ENCODE peak calls at places on chromosomes 4 and X, in four cellular contexts. M, L, U and K are unnamed samples. For H3K4me1, the result is how much of the 10 kb centered on the place peaks cover.

GRCh38 chr4:18033111-18034085 is 11.8 kb upstream of the LCORL start:
- DNase-seq in U (no peak), M (no peak), L (no peak), K (no peak)

GRCh38 chr4:55574252-55574651 is 17.8 kb downstream of the PDCL2 start:
- DNase-seq in M (no peak), L (no peak), U (no peak), K (no peak)

GRCh38 chr4:100935090-100935489 is 412.2 kb downstream of the PPP3CA start:
- DNase-seq in M (no peak), L (no peak), U (no peak), K (no peak)

GRCh38 chrX:35380808-35381700 is 417.1 kb upstream of the MAGEB16 start:
- DNase-seq in L (peak), U (no peak), M (peak), K (peak)

GRCh38 chrX:150765782-150766350 is 72.7 kb downstream of the MTMR1 start:
- DNase-seq in L (no peak), M (no peak), U (no peak), K (no peak)

GRCh38 chrX:2697306-2697705 is 6.2 kb downstream of the CD99 start:
- DNase-seq in L (no peak), U (no peak), M (no peak), K (no peak)

GRCh38 chrX:68490644-68491043 is 8.2 kb upstream of the YIPF6 start:
- DNase-seq in U (no peak), L (no peak), M (peak), K (no peak)

GRCh38 chrX:46913710-46914109 is 1.5 kb downstream of the JADE3 start:
- DNase-seq in M (peak), U (no peak), L (no peak), K (no peak)

GRCh38 chr4:95129708-95130343 is 372.1 kb downstream of the BMPR1B start:
- DNase-seq in U (no peak), L (no peak), M (no peak), K (no peak)

GRCh38 chrX:102651968-102652744 is 873 bp downstream of the GPRASP1 start:
- DNase-seq in U (peak), L (no peak), M (no peak), K (peak)

GRCh38 chr4:80008971-80009370 is 64.1 kb downstream of the ANTXR2 start:
- DNase-seq in M (no peak), L (no peak), U (no peak), K (no peak)

GRCh38 chr4:106369456-106370060 is 980 bp upstream of the GIMD1 start:
- DNase-seq in U (no peak), L (peak), M (peak), K (peak)

GRCh38 chr4:117481742-117482141 is 396.4 kb upstream of the TRAM1L1 start:
- DNase-seq in U (no peak), M (no peak), L (no peak), K (no peak)

GRCh38 chr4:147651563-147651962 is 32.4 kb downstream of the PRMT9 start:
- DNase-seq in L (no peak), U (no peak), M (no peak), K (no peak)

GRCh38 chrX:38138900-38139299 is 81.8 kb downstream of the SRPX start:
- DNase-seq in U (no peak), M (no peak), L (no peak), K (no peak)

GRCh38 chr4:113776679-113777078 is 15.1 kb upstream of the CAMK2D start:
- DNase-seq in U (peak), L (no peak), M (no peak), K (no peak)

GRCh38 chr4:150578745-150579470 is 3.0 kb upstream of the MAB21L2 start:
- DNase-seq in M (no peak), L (no peak), U (no peak), K (no peak)

GRCh38 chrX:2501246-2502102 is 698 bp upstream of the DHRSX start:
- DNase-seq in L (no peak), U (peak), M (no peak), K (no peak)

GRCh38 chrX:109797311-109797975 is 64.4 kb upstream of the ACSL4 start:
- DNase-seq in U (no peak), M (peak), L (no peak), K (no peak)

GRCh38 chrX:84216406-84216805 is 28.4 kb upstream of the RPS6KA6 start:
- DNase-seq in U (no peak), L (no peak), M (no peak), K (no peak)

GRCh38 chr4:43835869-43836268 is 612.7 kb downstream of the KCTD8 start:
- DNase-seq in U (no peak), M (no peak), L (no peak), K (no peak)

GRCh38 chr4:99485212-99485611 is 25.6 kb upstream of the C4orf17 start:
- DNase-seq in M (no peak), L (no peak), U (no peak), K (no peak)

DNA sequence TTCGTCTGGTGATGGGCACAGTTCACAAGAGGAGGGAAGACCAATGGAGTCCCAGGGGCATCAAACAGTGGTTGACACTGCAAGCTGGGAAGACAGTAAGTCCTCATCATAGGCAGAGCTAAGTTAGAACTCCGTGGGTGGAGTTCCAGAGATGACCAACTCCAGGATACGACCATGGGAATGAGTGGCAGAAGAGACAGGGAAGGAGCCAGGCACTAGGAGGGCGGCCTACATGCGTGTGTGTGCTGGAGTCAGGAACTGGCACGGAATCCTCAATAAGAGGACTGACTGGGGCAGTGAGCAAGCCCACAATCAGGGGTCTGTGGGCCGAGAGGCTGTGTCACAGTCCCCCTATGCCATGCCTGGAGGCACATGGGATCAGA is 30.4 kb upstream of the IRAK1 start:
- DNase-seq in L (no peak), U (no peak), M (no peak), K (no peak)
- H3K4me1 ChIP-seq in L (under half), U (under half), M (under half), K (under half)

GRCh38 chr4:109148577-109149075 is 153.8 kb downstream of the COL25A1 start:
- DNase-seq in M (no peak), L (no peak), U (no peak), K (no peak)
- TF ChIP-seq SUZ12 in M (no peak), L (no peak), U (no peak), K (no peak)

DNA sequence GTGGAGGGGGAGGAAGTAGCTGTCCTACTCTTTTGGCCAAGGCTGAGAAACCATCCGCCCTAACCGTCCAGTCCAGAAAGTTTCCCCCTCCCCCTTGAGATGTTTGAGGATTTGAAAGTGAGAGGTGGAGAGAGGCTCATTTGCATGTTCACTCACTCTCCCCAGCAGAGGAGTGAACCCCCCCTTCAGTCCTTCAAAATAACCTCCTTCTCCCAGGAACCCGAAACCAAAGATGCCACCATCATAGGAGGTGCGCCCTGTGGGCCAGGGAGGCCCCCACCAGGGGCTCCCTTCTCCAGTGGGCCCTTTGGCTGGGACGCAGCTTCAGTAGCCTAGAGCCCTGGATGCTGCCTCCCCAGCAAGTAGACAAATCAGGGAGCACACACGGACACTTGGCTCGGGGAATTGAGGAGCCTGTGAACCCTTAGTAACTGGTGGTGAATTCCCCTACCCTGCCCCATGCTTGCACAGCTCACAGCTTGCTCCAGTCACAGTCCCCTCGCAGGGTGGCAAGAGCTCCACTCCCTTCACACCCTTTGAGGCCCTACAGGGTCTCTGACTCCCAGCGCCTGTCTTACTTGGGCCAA is 25.6 kb downstream of the ELF4 start:
- DNase-seq in L (peak), M (no peak), U (no peak), K (no peak)
- H3K4me1 ChIP-seq in L (under half), M (under half), U (under half), K (under half)

DNA sequence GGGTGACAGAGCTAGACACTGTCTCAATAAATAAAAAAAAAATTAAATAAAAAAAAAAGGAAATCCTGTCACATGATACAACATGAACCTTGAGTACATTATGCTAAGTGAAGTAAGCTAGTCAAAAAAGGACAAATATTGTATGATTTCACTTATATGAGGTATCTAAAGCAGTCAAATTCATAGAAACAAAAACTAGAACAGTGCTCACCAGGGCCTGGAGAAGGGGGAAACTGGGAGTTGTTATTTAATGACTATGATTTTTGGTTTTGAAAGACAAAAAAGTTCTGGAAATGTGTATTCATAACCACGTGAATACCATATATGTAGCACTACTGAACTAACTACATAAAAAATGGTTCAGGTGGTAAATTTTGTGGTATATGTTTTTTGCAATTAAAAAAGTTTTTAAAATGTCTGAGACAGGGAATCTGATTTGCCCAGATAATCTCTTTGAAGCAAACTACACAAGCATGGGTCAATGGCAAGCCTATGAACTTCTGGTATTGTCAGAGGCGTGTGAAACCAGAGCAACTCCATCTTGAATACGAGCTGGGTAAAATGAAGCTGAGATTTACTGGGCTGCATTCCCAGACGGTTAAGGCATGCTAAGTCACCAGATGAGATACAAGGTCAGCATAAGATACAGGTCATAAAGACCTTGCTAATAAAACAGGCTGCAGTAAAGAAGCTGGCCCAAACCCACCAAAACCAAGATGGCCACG is 42.3 kb downstream of the ANAPC10 start:
- DNase-seq in U (no peak), L (no peak), M (no peak), K (no peak)
- TF ChIP-seq SUZ12 in U (no peak), L (no peak), M (no peak), K (no peak)

GRCh38 chr4:84677995-84678394 is 95.1 kb downstream of the CDS1 start:
- DNase-seq in M (no peak), U (no peak), L (no peak), K (no peak)
- H3K4me1 ChIP-seq in M (under half), U (under half), L (under half), K (under half)

DNA sequence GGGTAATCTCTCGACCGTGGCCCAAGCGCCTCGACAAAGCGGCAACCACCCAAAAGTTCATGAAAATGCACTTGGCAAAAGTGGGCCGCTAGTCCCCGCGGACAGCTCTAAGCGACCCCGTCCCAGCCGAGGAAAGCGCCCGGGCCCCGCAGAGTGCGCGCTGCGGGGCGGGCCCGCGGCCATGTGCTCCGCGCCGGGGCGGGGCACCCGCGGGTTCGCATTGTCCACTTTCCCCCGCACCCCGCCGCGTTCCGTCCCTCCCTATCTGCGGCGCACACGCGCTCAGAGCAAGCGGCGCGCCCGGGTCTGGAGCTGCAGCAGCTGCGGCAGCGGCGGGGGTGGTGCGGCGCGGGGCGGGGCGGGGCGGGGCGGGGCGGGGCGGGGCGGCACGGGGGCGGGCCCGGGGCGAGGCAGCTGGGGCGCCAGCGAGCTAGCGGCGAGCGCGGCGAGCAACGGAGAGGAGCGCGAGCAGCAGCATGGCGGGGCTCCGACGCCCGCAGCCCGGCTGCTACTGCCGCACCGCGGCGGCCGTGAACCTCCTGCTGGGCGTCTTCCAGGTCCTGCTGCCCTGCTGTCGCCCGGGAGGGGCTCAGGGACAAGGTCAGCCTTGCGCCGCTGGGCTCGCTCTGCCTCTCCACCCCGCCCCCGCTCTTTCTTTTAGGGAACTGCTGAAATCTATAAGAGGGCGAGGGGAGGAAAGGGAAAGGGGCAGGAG is at the start of gene TMEM131L:
- DNase-seq in L (no peak), M (peak), U (peak), K (no peak)
- TF ChIP-seq SUZ12 in L (no peak), M (no peak), U (peak), K (no peak)

GRCh38 chrX:40082447-40083119 is 15.2 kb downstream of the BCOR start:
- DNase-seq in L (no peak), M (peak), U (no peak), K (no peak)

GRCh38 chrX:40081679-40082068 is 16.1 kb downstream of the BCOR start:
- DNase-seq in M (no peak), U (no peak), L (no peak), K (no peak)

GRCh38 chrX:40083120-40083978 is 14.4 kb downstream of the BCOR start:
- DNase-seq in M (no peak), L (no peak), U (peak), K (no peak)

GRCh38 chrX:40079572-40079971 is 18.2 kb downstream of the BCOR start:
- DNase-seq in M (no peak), U (no peak), L (no peak), K (no peak)

DNA sequence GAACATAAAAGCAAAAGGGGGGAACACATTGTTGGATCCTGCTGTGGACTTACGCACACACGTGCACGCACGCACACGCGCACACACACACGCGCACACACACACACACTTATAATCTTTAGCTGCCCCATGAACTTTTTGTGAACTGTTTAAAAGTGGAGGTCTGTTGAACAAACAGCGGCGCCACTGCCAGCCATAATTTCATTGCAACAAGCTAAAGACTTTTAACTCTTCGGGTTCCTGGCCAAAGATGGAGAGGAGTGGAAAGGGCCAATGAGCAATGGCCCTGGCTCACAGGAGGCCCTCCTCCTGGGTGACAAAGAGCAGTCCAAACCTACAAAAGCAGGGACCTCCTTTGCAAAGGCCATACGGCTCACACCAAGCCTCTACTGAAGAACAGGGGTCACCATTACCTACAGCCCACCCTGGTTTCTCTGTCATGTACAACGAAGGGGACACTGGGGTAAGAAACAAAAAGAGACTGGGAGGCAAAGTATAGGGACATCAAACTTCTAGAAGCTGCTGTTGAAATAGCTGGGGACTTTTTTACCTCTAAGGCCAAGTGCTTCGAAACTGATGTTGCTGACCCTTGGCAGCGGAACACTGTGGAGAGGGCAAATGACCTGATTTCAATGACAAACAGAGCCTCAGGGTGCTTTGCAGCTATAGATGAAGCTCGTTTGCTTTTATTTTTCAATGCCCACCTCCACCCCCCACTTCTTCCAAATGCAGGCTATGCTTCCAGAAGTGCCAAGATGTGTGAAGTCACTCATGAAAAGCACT is 16.7 kb downstream of the BCOR start:
- DNase-seq in U (no peak), L (no peak), M (no peak), K (no peak)
- H3K4me1 ChIP-seq in U (under half), L (under half), M (half or more), K (under half)

GRCh38 chr4:69782651-69783310 is 22.4 kb upstream of the SULT1B1 start:
- DNase-seq in L (no peak), M (no peak), U (no peak), K (no peak)

GRCh38 chr4:69786547-69786946 is 26.1 kb upstream of the SULT1B1 start:
- DNase-seq in L (no peak), U (no peak), M (no peak), K (no peak)

DNA sequence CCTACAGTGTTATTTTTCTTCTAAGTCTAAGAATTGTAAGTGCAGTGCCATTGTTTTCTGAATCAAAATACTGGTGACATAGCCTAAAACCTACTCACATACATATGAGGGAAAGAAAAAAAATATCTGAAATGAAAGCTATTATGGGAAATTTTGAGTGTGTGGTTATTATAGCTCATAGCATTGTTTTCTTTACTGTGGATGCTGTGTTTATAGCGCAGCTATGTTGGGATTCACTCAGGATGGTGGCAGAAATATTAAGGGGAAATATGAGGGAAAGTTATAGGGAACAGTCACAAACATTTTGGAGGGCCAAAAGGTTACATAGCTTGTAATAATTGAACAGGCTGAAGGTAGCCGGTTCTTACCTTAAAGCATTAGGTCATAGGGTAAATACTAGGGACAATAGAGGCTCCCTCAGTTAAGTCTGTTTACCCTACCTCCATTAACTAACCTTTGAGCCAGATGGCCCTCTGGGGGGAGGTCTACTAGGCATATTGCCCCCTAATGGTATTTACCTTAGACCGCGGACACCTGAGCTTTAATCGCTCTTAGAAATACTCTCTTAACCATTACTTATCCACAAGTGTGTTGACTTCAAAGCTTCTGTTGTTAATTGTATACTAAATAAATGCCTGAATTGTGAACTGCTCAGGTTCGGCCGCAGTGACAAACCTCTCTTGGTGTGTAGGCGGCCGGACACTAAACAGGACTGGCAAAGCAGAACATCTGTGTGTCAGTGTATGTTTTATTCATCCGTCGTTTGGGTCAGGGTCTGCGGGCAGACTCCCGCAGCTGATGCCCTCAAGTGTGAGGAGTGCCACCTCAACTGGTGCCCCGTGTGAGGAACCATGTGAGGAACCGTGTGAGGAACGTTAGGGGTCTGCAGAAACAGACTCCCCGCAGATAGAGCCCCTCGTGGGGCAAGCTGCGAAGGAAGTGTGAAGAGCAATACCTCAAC is 21.3 kb upstream of the SULT1B1 start:
- DNase-seq in M (peak), L (no peak), U (no peak), K (no peak)
- TF ChIP-seq SUZ12 in M (no peak), L (no peak), U (no peak), K (no peak)

DNA sequence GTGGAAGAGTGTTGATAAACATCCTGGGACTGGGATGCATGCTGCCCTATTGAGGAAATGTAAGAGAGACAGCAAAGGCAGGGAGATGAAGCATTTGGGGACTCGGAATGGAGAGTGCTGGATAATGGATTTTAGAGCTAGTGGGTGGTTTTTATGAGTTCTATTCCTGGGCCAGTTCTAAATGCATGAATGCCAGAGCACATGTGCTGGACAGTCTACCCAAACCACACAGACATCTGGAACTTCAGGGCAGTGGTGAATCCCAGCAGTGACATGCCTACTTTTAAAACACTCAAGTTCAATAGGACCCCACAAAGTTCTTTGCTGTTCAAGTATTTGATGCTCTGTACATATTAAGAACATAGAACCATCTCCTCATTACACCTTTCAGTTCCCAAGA is 133.9 kb downstream of the CBR4 start:
- DNase-seq in L (no peak), U (no peak), M (no peak), K (no peak)
- H3K4me1 ChIP-seq in L (under half), U (under half), M (under half), K (under half)